ENCODE peak calls at places on chromosomes 16 and 17, in seven cellular contexts. Y is AG09319, H is NCI-H1092, S is pulmonary artery endothelial cell, K is tibial artery, Q is cardiac muscle cell, U is HTR-8/SVneo. G is an unnamed sample.

GRCh38 chr16:20364051-20364450 is 11.5 kb upstream of the UMOD start:
- DNase-seq in Y (no peak), H (no peak), S (no peak), K (no peak), Q (no peak), U (no peak), G (no peak)

GRCh38 chr17:44197980-44198720 is 1.5 kb downstream of the ATXN7L3 start:
- DNase-seq in Y (no peak), H (no peak), S (no peak), K (peak; percentile 26), Q (peak; percentile 53), U (peak; percentile 65), G (peak; percentile 49)

GRCh38 chr16:17949713-17950112 is 386.8 kb downstream of the NPIPA8 start:
- DNase-seq in Y (no peak), H (no peak), S (no peak), K (no peak), Q (no peak), U (no peak), G (no peak)

GRCh38 chr16:16817203-16817602 is 438.3 kb downstream of the NPIPA7 start:
- DNase-seq in Y (no peak), H (no peak), S (no peak), K (no peak), Q (no peak), U (no peak), G (no peak)

GRCh38 chr17:35596072-35596471 is 8.9 kb downstream of the AP2B1 start:
- DNase-seq in Y (no peak), H (no peak), S (no peak), K (no peak), Q (no peak), U (no peak), G (no peak)

GRCh38 chr16:86362155-86362849 is 148.0 kb upstream of the FOXF1 start:
- DNase-seq in Y (no peak), H (no peak), S (no peak), K (no peak), Q (peak; percentile 39), U (no peak), G (no peak)

GRCh38 chr17:12546983-12547382 is 118.7 kb upstream of the MYOCD start:
- DNase-seq in Y (no peak), H (no peak), S (no peak), K (no peak), Q (no peak), U (no peak), G (no peak)

GRCh38 chr16:22692034-22692433 is 121.9 kb upstream of the HS3ST2 start:
- DNase-seq in Y (no peak), H (no peak), S (no peak), K (no peak), Q (no peak), U (no peak), G (no peak)

GRCh38 chr17:78805301-78805700 is 23.2 kb upstream of the CYTH1 start:
- DNase-seq in Y (no peak), H (no peak), S (no peak), K (no peak), Q (no peak), U (no peak), G (no peak)

GRCh38 chr16:57677622-57678369 is 9.7 kb downstream of the ADGRG3 start:
- DNase-seq in Y (no peak), H (no peak), S (no peak), K (no peak), Q (no peak), U (no peak), G (no peak)

GRCh38 chr16:29767062-29767461 is 11.0 kb upstream of the ZG16 start:
- DNase-seq in Y (no peak), H (no peak), S (no peak), K (no peak), Q (no peak), U (no peak), G (no peak)

GRCh38 chr17:259341-259976 is 78.0 kb upstream of the DOC2B start:
- DNase-seq in Y (no peak), H (no peak), S (no peak), K (no peak), Q (no peak), U (no peak), G (no peak)

GRCh38 chr16:28473714-28474265 is 1.7 kb upstream of the NPIPB7 start:
- DNase-seq in Y (no peak), H (no peak), S (no peak), K (no peak), Q (peak; percentile 10), U (no peak), G (no peak)

GRCh38 chr17:69605571-69605970 is 191.1 kb downstream of the MAP2K6 start:
- DNase-seq in Y (no peak), H (no peak), S (no peak), K (no peak), Q (no peak), U (no peak), G (no peak)

GRCh38 chr17:48641541-48642058 is 15.4 kb upstream of the HOXB9 start:
- DNase-seq in Y (no peak), H (no peak), S (no peak), K (no peak), Q (no peak), U (no peak), G (no peak)

GRCh38 chr17:45722161-45722560 is 62.0 kb upstream of the CRHR1 start:
- DNase-seq in Y (no peak), H (peak; percentile 36), S (no peak), K (no peak), Q (peak; percentile 7), U (peak; percentile 80), G (peak; percentile 14)

GRCh38 chr17:67400193-67400592 is 23.1 kb downstream of the PITPNC1 start:
- DNase-seq in Y (no peak), H (no peak), S (no peak), K (no peak), Q (no peak), U (no peak), G (no peak)

GRCh38 chr17:65657251-65657828 is 95.9 kb upstream of the AXIN2 start:
- DNase-seq in Y (no peak), H (no peak), S (no peak), K (no peak), Q (no peak), U (no peak), G (no peak)

GRCh38 chr16:57361384-57361783 is 2.8 kb downstream of the CCL22 start:
- DNase-seq in Y (no peak), H (no peak), S (no peak), K (no peak), Q (no peak), U (no peak), G (no peak)

GRCh38 chr17:64247836-64248235 is 15.2 kb downstream of the TEX2 start:
- DNase-seq in Y (no peak), H (no peak), S (no peak), K (no peak), Q (no peak), U (no peak), G (no peak)

GRCh38 chr17:75319818-75320691 is 30.8 kb upstream of the SLC25A19 start:
- DNase-seq in Y (no peak), H (no peak), S (no peak), K (no peak), Q (peak; percentile 68), U (no peak), G (no peak)

GRCh38 chr16:35431829-35432663 is 1972.6 kb downstream of the TP53TG3F start:
- DNase-seq in Y (no peak), H (no peak), S (no peak), K (no peak), Q (no peak), U (no peak), G (peak; percentile 47)

GRCh38 chr16:2486645-2487516 is 12.0 kb downstream of the TBC1D24 start:
- DNase-seq in Y (no peak), H (peak; percentile 53), S (no peak), K (peak; percentile 54), Q (no peak), U (no peak), G (no peak)